ENCODE peak calls at places on chromosomes 7 and 10, in four cellular contexts. S is GM12878, U is K562, M is endothelial cell of umbilical vein. D is an unnamed sample.
A peak's percentile ranks its signal among the peaks of the same experiment; 100 is the strongest.

GRCh38 chr10:126561499-126562208 is 108.8 kb downstream of the C10orf90 start:
- DNase-seq in S (no peak), U (no peak), M (no peak), D (no peak)

GRCh38 chr7:154568346-154568745 is 434.6 kb downstream of the PAXIP1 start:
- DNase-seq in S (no peak), U (no peak), M (no peak), D (no peak)

GRCh38 chr7:42878303-42878702 is 33.6 kb downstream of the C7orf25 start:
- DNase-seq in S (no peak), U (no peak), M (no peak), D (no peak)

GRCh38 chr7:81753392-81753791 is 16.5 kb downstream of the HGF start:
- DNase-seq in S (no peak), U (no peak), M (no peak), D (no peak)

GRCh38 chr7:105638942-105639495 is 57.7 kb upstream of the EFCAB10 start:
- DNase-seq in S (no peak), U (no peak), M (no peak), D (no peak)

GRCh38 chr10:3876563-3876962 is 91.6 kb upstream of the KLF6 start:
- DNase-seq in S (no peak), U (no peak), M (no peak), D (no peak)

GRCh38 chr10:48901152-48901705 is 38.4 kb downstream of the LRRC18 start:
- DNase-seq in S (no peak), U (no peak), M (peak; percentile 3), D (no peak)

GRCh38 chr7:101093907-101094306 is 8.6 kb downstream of the TRIM56 start:
- DNase-seq in S (no peak), U (no peak), M (no peak), D (no peak)

GRCh38 chr10:76879116-76879706 is 758.4 kb downstream of the KCNMA1 start:
- DNase-seq in S (no peak), U (no peak), M (no peak), D (no peak)

GRCh38 chr7:2613926-2614613 is 17.7 kb upstream of the TTYH3 start:
- DNase-seq in S (no peak), U (no peak), M (no peak), D (no peak)

GRCh38 chr7:106535234-106536026 is 125.5 kb downstream of the CCDC71L start:
- DNase-seq in S (no peak), U (no peak), M (no peak), D (peak; percentile 10)

GRCh38 chr10:22278441-22278782 is 37.8 kb upstream of the COMMD3 start:
- DNase-seq in S (no peak), U (no peak), M (no peak), D (no peak)

GRCh38 chr10:32446701-32447406 is 914 bp downstream of the CCDC7 start:
- DNase-seq in S (peak; percentile 9), U (peak; percentile 15), M (peak; percentile 29), D (peak; percentile 5)

GRCh38 chr10:92238586-92239098 is 52.2 kb downstream of the CPEB3 start:
- DNase-seq in S (no peak), U (peak; percentile 16), M (no peak), D (no peak)

GRCh38 chr10:74586088-74586585 is 240.3 kb upstream of the KAT6B start:
- DNase-seq in S (peak; percentile 73), U (peak; percentile 9), M (peak; percentile 39), D (peak; percentile 13)

GRCh38 chr7:122676466-122676865 is 22.5 kb downstream of the RNF133 start:
- DNase-seq in S (no peak), U (no peak), M (no peak), D (no peak)

GRCh38 chr10:132987671-132988571 is 45.6 kb upstream of the CFAP46 start:
- DNase-seq in S (no peak), U (no peak), M (no peak), D (no peak)

GRCh38 chr7:111860248-111860647 is 298.0 kb upstream of the IMMP2L start:
- DNase-seq in S (no peak), U (no peak), M (no peak), D (no peak)

GRCh38 chr10:50498465-50498864 is 125.3 kb downstream of the SGMS1 start:
- DNase-seq in S (no peak), U (no peak), M (no peak), D (no peak)

GRCh38 chr7:30434140-30434799 is 44.3 kb downstream of the NOD1 start:
- DNase-seq in S (peak; percentile 27), U (no peak), M (no peak), D (no peak)

GRCh38 chr7:85102813-85103350 is 84.0 kb downstream of the SEMA3D start:
- DNase-seq in S (no peak), U (no peak), M (peak; percentile 63), D (no peak)

GRCh38 chr10:37067576-37067975 is 57.8 kb upstream of the ANKRD30A start:
- DNase-seq in S (no peak), U (no peak), M (no peak), D (no peak)

GRCh38 chr7:32059289-32060045 is 10.7 kb downstream of the PDE1C start:
- DNase-seq in S (no peak), U (no peak), M (no peak), D (no peak)

GRCh38 chr10:30725661-30726060 is 96.1 kb upstream of the LYZL2 start:
- DNase-seq in S (no peak), U (no peak), M (no peak), D (no peak)

GRCh38 chr7:37738338-37738737 is 54.8 kb downstream of the GPR141 start:
- DNase-seq in S (no peak), U (no peak), M (no peak), D (no peak)

GRCh38 chr7:28845106-28845505 is 113.0 kb downstream of the TRIL start:
- DNase-seq in S (no peak), U (no peak), M (no peak), D (no peak)
- TF ChIP-seq MYC in S (no peak), U (no peak), M (no peak), D (no peak)

GRCh38 chr10:79340646-79341244 is 6.5 kb upstream of the PPIF start:
- DNase-seq in S (no peak), U (no peak), M (no peak), D (no peak)

GRCh38 chr10:79342811-79343541 is 4.3 kb upstream of the PPIF start:
- DNase-seq in S (no peak), U (peak; percentile 67), M (no peak), D (no peak)

GRCh38 chr10:79344502-79345195 is 2.6 kb upstream of the PPIF start:
- DNase-seq in S (no peak), U (no peak), M (no peak), D (no peak)

GRCh38 chr10:79339266-79339665 is 8.0 kb upstream of the PPIF start:
- DNase-seq in S (no peak), U (no peak), M (no peak), D (no peak)

DNA sequence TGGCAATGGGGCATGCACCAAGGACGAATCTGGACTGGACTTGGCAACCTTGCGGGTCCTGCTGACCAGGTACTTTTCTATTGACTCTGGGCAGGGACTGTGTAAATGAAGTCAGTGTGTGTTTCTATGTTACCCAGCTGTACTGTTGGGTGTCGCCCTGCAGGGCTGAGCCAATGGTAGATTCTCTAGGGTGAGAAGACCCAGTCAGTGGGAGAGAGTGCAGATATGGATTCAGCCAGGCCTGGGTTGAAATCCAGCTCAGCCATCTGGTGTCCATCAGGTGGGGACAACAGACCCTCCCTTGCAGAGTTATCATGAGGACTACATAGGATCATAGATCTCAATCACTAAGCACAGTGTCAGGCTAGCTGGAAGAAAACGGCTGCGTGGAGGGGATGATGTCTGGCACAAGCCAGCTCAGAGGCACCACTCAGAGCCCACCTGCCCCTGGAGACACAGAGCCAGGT is 4.9 kb upstream of the PPIF start:
- DNase-seq in S (no peak), U (no peak), M (no peak), D (no peak)
- TF ChIP-seq MYC in S (no peak), U (no peak), M (no peak), D (no peak)

GRCh38 chr10:29273478-29273877 is 15.4 kb upstream of the LYZL1 start:
- DNase-seq in S (no peak), U (no peak), M (no peak), D (no peak)

GRCh38 chr10:29271877-29272276 is 17.0 kb upstream of the LYZL1 start:
- DNase-seq in S (no peak), U (no peak), M (no peak), D (no peak)

GRCh38 chr10:29277296-29277695 is 11.6 kb upstream of the LYZL1 start:
- DNase-seq in S (no peak), U (no peak), M (no peak), D (no peak)

GRCh38 chr10:29279779-29280535 is 8.9 kb upstream of the LYZL1 start:
- DNase-seq in S (no peak), U (no peak), M (no peak), D (no peak)

DNA sequence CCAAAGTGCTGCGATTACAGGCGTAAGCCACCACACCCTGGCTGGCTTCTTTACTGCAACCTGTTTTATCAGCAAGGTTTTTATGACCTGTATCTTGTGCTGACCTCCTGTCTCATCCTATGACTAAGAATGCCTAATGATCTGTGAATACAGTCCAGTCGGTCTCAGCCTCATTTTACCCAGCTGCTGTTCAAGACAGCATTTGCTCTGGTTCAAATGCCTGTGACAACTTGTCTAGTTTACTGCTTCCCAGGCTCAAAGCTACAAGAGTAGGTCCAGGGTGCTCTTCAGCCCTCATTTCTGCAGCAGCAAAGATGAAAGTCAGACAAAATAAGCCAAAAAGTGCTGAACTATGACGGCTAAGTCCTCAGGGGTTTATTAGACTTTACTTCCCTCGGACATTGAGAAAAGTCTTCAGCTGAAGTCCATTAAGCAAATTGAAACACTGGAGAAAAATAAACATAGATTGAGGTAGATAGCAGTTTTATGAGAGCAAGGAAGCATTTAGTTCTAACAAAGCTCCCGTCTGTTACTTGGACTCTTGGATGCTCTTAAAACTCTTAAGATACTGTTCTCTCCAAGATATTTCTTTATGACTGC is 12.5 kb upstream of the LYZL1 start:
- DNase-seq in S (no peak), U (no peak), M (no peak), D (peak; percentile 8)
- TF ChIP-seq MYC in S (no peak), U (no peak), M (no peak), D (no peak)

GRCh38 chr7:88928266-88928665 is 132.7 kb upstream of the TEX47 start:
- DNase-seq in S (no peak), U (no peak), M (no peak), D (no peak)
- TF ChIP-seq MYC in S (no peak), U (no peak), M (no peak), D (no peak)

DNA sequence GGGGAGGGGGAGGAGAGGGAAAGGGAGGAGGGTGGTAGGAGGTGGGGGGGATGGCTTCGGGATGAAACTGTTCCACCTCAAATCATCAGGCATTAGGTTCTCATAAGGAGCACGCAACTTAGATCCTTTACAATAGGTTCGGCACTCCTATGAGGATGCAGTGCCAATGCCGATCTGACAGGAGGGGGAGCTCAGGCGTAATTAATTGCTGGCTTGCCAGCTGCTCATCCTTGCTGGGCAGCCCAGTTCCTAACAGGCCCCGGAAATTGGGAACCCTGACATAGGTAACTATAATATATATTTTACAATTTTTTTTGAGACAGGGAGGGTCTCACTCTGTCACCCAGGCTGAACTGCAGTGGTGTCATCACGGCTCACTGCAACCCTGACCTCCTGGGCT is 118.8 kb upstream of the SFMBT2 start:
- DNase-seq in S (no peak), U (no peak), M (no peak), D (peak; percentile 44)
- TF ChIP-seq MYC in S (no peak), U (no peak), M (no peak), D (no peak)

GRCh38 chr10:88045544-88046415 is 182.4 kb downstream of the PTEN start:
- DNase-seq in S (no peak), U (no peak), M (no peak), D (no peak)
- TF ChIP-seq MYC in S (no peak), U (no peak), M (no peak), D (no peak)

D was measured in A549.